ENCODE peak calls at places on chromosomes 2 and 18, in seven cellular contexts. R, Q, A, L, G, U and I are unnamed samples.

GRCh38 chr2:118091140-118091478 is 2.8 kb downstream of the INSIG2 start:
- DNase-seq in R (no peak), Q (no peak), A (no peak), L (no peak), G (no peak), U (no peak), I (no peak)

GRCh38 chr2:121653035-121653434 is 3.8 kb upstream of the CLASP1 start:
- DNase-seq in R (no peak), Q (no peak), A (no peak), L (no peak), G (no peak), U (no peak), I (no peak)

GRCh38 chr18:59681521-59682004 is 15.7 kb downstream of the CCBE1 start:
- DNase-seq in R (no peak), Q (no peak), A (no peak), L (no peak), G (no peak), U (no peak), I (no peak)

GRCh38 chr2:220513573-220514288 is 886.3 kb downstream of the SLC4A3 start:
- DNase-seq in R (no peak), Q (no peak), A (no peak), L (no peak), G (no peak), U (peak), I (no peak)

GRCh38 chr18:35661483-35662146 is 80.1 kb downstream of the GALNT1 start:
- DNase-seq in R (no peak), Q (no peak), A (no peak), L (peak), G (no peak), U (no peak), I (no peak)

GRCh38 chr2:96876036-96876810 is 6.3 kb upstream of the SEMA4C start:
- DNase-seq in R (no peak), Q (no peak), A (no peak), L (no peak), G (no peak), U (peak), I (no peak)

GRCh38 chr2:221025397-221025796 is 546.7 kb downstream of the EPHA4 start:
- DNase-seq in R (no peak), Q (no peak), A (no peak), L (no peak), G (no peak), U (no peak), I (no peak)

GRCh38 chr18:55470826-55471225 is 117.2 kb downstream of the TCF4 start:
- DNase-seq in R (no peak), Q (no peak), A (no peak), L (no peak), G (no peak), U (no peak), I (no peak)

GRCh38 chr2:232139786-232140562 is 178.5 kb downstream of the DIS3L2 start:
- DNase-seq in R (no peak), Q (no peak), A (no peak), L (no peak), G (no peak), U (peak), I (no peak)

GRCh38 chr2:235054919-235055318 is 103.1 kb downstream of the SH3BP4 start:
- DNase-seq in R (no peak), Q (no peak), A (no peak), L (no peak), G (no peak), U (no peak), I (no peak)

GRCh38 chr18:36179562-36180334 is 7.5 kb upstream of the MOCOS start:
- DNase-seq in R (peak), Q (peak), A (no peak), L (no peak), G (no peak), U (peak), I (no peak)

GRCh38 chr18:13120967-13121586 is 97.5 kb upstream of the LDLRAD4 start:
- DNase-seq in R (peak), Q (no peak), A (no peak), L (no peak), G (no peak), U (peak), I (no peak)

GRCh38 chr2:6353669-6354068 is 512.0 kb downstream of the CMPK2 start:
- DNase-seq in R (no peak), Q (no peak), A (no peak), L (peak), G (no peak), U (no peak), I (no peak)

GRCh38 chr2:221318751-221319150 is 253.4 kb downstream of the EPHA4 start:
- DNase-seq in R (no peak), Q (no peak), A (no peak), L (no peak), G (no peak), U (no peak), I (no peak)

GRCh38 chr2:47867205-47867604 is 39.1 kb downstream of the FBXO11 start:
- DNase-seq in R (no peak), Q (no peak), A (no peak), L (no peak), G (no peak), U (peak), I (no peak)

GRCh38 chr2:140918426-140918825 is 1212.4 kb downstream of the LRP1B start:
- DNase-seq in R (no peak), Q (no peak), A (no peak), L (no peak), G (no peak), U (no peak), I (no peak)

GRCh38 chr2:221337957-221338685 is 234.0 kb downstream of the EPHA4 start:
- DNase-seq in R (no peak), Q (no peak), A (no peak), L (no peak), G (no peak), U (no peak), I (no peak)

GRCh38 chr2:58137221-58137620 is 90.6 kb downstream of the VRK2 start:
- DNase-seq in R (no peak), Q (no peak), A (no peak), L (no peak), G (no peak), U (peak), I (no peak)

GRCh38 chr2:30421551-30422436 is 25.3 kb upstream of the LCLAT1 start:
- DNase-seq in R (no peak), Q (no peak), A (peak), L (no peak), G (peak), U (peak), I (no peak)

GRCh38 chr2:3355951-3356569 is 21.6 kb downstream of the EIPR1 start:
- DNase-seq in R (no peak), Q (no peak), A (no peak), L (no peak), G (no peak), U (no peak), I (no peak)

GRCh38 chr2:212843409-212844199 is 305.0 kb upstream of the ERBB4 start:
- DNase-seq in R (no peak), Q (no peak), A (no peak), L (no peak), G (no peak), U (peak), I (no peak)

GRCh38 chr2:104658840-104659591 is 194.9 kb upstream of the POU3F3 start:
- DNase-seq in R (no peak), Q (no peak), A (no peak), L (no peak), G (no peak), U (no peak), I (peak)

GRCh38 chr18:78777992-78778391 is 201.6 kb upstream of the SALL3 start:
- DNase-seq in R (peak), Q (no peak), A (no peak), L (no peak), G (no peak), U (no peak), I (no peak)